ENCODE peak calls at places on chromosomes 7 and 10, in six cellular contexts. One of them, this sample, is unnamed.
A peak's percentile ranks its signal among the peaks of the same experiment; 100 is the strongest.

GRCh38 chr7:12570529-12571461 is at the start of gene SCIN:
- DNase-seq in fibroblast of the conjunctiva: no peak
- DNase-seq in GM03348: peak; percentile 58
- DNase-seq in psoas muscle: peak; percentile 54
- DNase-seq in RWPE1: peak; percentile 20
- DNase-seq in naive thymus-derived CD8-positive, alpha-beta T cell: no peak
- DNase-seq in this sample: peak; percentile 26

GRCh38 chr7:68438016-68438415 is 1160.3 kb upstream of the AUTS2 start:
- DNase-seq in fibroblast of the conjunctiva: no peak
- DNase-seq in GM03348: no peak
- DNase-seq in psoas muscle: no peak
- DNase-seq in RWPE1: no peak
- DNase-seq in naive thymus-derived CD8-positive, alpha-beta T cell: no peak
- DNase-seq in this sample: no peak

GRCh38 chr10:43267811-43268210 is 946 bp upstream of the RASGEF1A start:
- DNase-seq in fibroblast of the conjunctiva: no peak
- DNase-seq in GM03348: no peak
- DNase-seq in psoas muscle: no peak
- DNase-seq in RWPE1: no peak
- DNase-seq in naive thymus-derived CD8-positive, alpha-beta T cell: no peak
- DNase-seq in this sample: no peak

GRCh38 chr10:96072673-96073072 is 29.3 kb downstream of the CCNJ start:
- DNase-seq in fibroblast of the conjunctiva: no peak
- DNase-seq in GM03348: no peak
- DNase-seq in psoas muscle: no peak
- DNase-seq in RWPE1: no peak
- DNase-seq in naive thymus-derived CD8-positive, alpha-beta T cell: no peak
- DNase-seq in this sample: no peak

GRCh38 chr10:1360011-1360580 is 303.9 kb downstream of the WDR37 start:
- DNase-seq in fibroblast of the conjunctiva: no peak
- DNase-seq in GM03348: no peak
- DNase-seq in psoas muscle: no peak
- DNase-seq in RWPE1: no peak
- DNase-seq in naive thymus-derived CD8-positive, alpha-beta T cell: no peak
- DNase-seq in this sample: no peak

GRCh38 chr7:21959387-21959776 is 13.7 kb upstream of the CDCA7L start:
- DNase-seq in fibroblast of the conjunctiva: no peak
- DNase-seq in GM03348: no peak
- DNase-seq in psoas muscle: no peak
- DNase-seq in RWPE1: no peak
- DNase-seq in naive thymus-derived CD8-positive, alpha-beta T cell: no peak
- DNase-seq in this sample: no peak

GRCh38 chr7:144027070-144027469 is 21.7 kb upstream of the OR2A5 start:
- DNase-seq in fibroblast of the conjunctiva: peak; percentile 10
- DNase-seq in GM03348: peak; percentile 47
- DNase-seq in psoas muscle: no peak
- DNase-seq in RWPE1: peak; percentile 7
- DNase-seq in naive thymus-derived CD8-positive, alpha-beta T cell: no peak
- DNase-seq in this sample: no peak

GRCh38 chr7:12764355-12765000 is 77.0 kb downstream of the ARL4A start:
- DNase-seq in fibroblast of the conjunctiva: no peak
- DNase-seq in GM03348: no peak
- DNase-seq in psoas muscle: no peak
- DNase-seq in RWPE1: no peak
- DNase-seq in naive thymus-derived CD8-positive, alpha-beta T cell: no peak
- DNase-seq in this sample: no peak

GRCh38 chr10:124672181-124672638 is 72.0 kb downstream of the FAM53B start:
- DNase-seq in fibroblast of the conjunctiva: no peak
- DNase-seq in GM03348: no peak
- DNase-seq in psoas muscle: no peak
- DNase-seq in RWPE1: no peak
- DNase-seq in naive thymus-derived CD8-positive, alpha-beta T cell: no peak
- DNase-seq in this sample: no peak

GRCh38 chr7:150463461-150463860 is 13.0 kb downstream of the GIMAP8 start:
- DNase-seq in fibroblast of the conjunctiva: no peak
- DNase-seq in GM03348: no peak
- DNase-seq in psoas muscle: no peak
- DNase-seq in RWPE1: no peak
- DNase-seq in naive thymus-derived CD8-positive, alpha-beta T cell: no peak
- DNase-seq in this sample: no peak

GRCh38 chr10:33139191-33139646 is 181.2 kb upstream of the ITGB1 start:
- DNase-seq in fibroblast of the conjunctiva: no peak
- DNase-seq in GM03348: no peak
- DNase-seq in psoas muscle: no peak
- DNase-seq in RWPE1: no peak
- DNase-seq in naive thymus-derived CD8-positive, alpha-beta T cell: peak; percentile 93
- DNase-seq in this sample: no peak

GRCh38 chr7:141355057-141355456 is 196.2 kb upstream of the AGK start:
- DNase-seq in fibroblast of the conjunctiva: no peak
- DNase-seq in GM03348: no peak
- DNase-seq in psoas muscle: no peak
- DNase-seq in RWPE1: peak; percentile 25
- DNase-seq in naive thymus-derived CD8-positive, alpha-beta T cell: no peak
- DNase-seq in this sample: no peak

GRCh38 chr7:22860784-22861482 is 38.3 kb upstream of the TOMM7 start:
- DNase-seq in fibroblast of the conjunctiva: no peak
- DNase-seq in GM03348: no peak
- DNase-seq in psoas muscle: no peak
- DNase-seq in RWPE1: no peak
- DNase-seq in naive thymus-derived CD8-positive, alpha-beta T cell: no peak
- DNase-seq in this sample: no peak

GRCh38 chr7:139602143-139602722 is 78.7 kb downstream of the CLEC2L start:
- DNase-seq in fibroblast of the conjunctiva: no peak
- DNase-seq in GM03348: peak; percentile 50
- DNase-seq in psoas muscle: no peak
- DNase-seq in RWPE1: peak; percentile 18
- DNase-seq in naive thymus-derived CD8-positive, alpha-beta T cell: no peak
- DNase-seq in this sample: no peak

GRCh38 chr7:7439564-7439963 is 96.1 kb downstream of the COL28A1 start:
- DNase-seq in fibroblast of the conjunctiva: no peak
- DNase-seq in GM03348: no peak
- DNase-seq in psoas muscle: no peak
- DNase-seq in RWPE1: no peak
- DNase-seq in naive thymus-derived CD8-positive, alpha-beta T cell: no peak
- DNase-seq in this sample: no peak

GRCh38 chr7:76428868-76429805 is 4.4 kb downstream of the ZP3 start:
- DNase-seq in fibroblast of the conjunctiva: peak; percentile 35
- DNase-seq in GM03348: no peak
- DNase-seq in psoas muscle: peak; percentile 70
- DNase-seq in RWPE1: no peak
- DNase-seq in naive thymus-derived CD8-positive, alpha-beta T cell: no peak
- DNase-seq in this sample: no peak

GRCh38 chr10:32687546-32687945 is 241.6 kb downstream of the CCDC7 start:
- DNase-seq in fibroblast of the conjunctiva: no peak
- DNase-seq in GM03348: no peak
- DNase-seq in psoas muscle: no peak
- DNase-seq in RWPE1: no peak
- DNase-seq in naive thymus-derived CD8-positive, alpha-beta T cell: no peak
- DNase-seq in this sample: no peak

GRCh38 chr10:77332256-77332655 is 305.4 kb downstream of the KCNMA1 start:
- DNase-seq in fibroblast of the conjunctiva: no peak
- DNase-seq in GM03348: no peak
- DNase-seq in psoas muscle: no peak
- DNase-seq in RWPE1: no peak
- DNase-seq in naive thymus-derived CD8-positive, alpha-beta T cell: no peak
- DNase-seq in this sample: no peak

GRCh38 chr7:33893377-33893776 is 12.0 kb upstream of the BMPER start:
- DNase-seq in fibroblast of the conjunctiva: no peak
- DNase-seq in GM03348: no peak
- DNase-seq in psoas muscle: no peak
- DNase-seq in RWPE1: no peak
- DNase-seq in naive thymus-derived CD8-positive, alpha-beta T cell: no peak
- DNase-seq in this sample: no peak

GRCh38 chr10:99917963-99918825 is 91.6 kb downstream of the DNMBP start:
- DNase-seq in fibroblast of the conjunctiva: peak; percentile 59
- DNase-seq in GM03348: peak; percentile 62
- DNase-seq in psoas muscle: no peak
- DNase-seq in RWPE1: no peak
- DNase-seq in naive thymus-derived CD8-positive, alpha-beta T cell: no peak
- DNase-seq in this sample: no peak

GRCh38 chr10:69647101-69647500 is 17.1 kb downstream of the FAM241B start:
- DNase-seq in fibroblast of the conjunctiva: no peak
- DNase-seq in GM03348: no peak
- DNase-seq in psoas muscle: no peak
- DNase-seq in RWPE1: no peak
- DNase-seq in naive thymus-derived CD8-positive, alpha-beta T cell: no peak
- DNase-seq in this sample: no peak

GRCh38 chr10:113853577-113854018 is 284 bp downstream of the DCLRE1A start:
- DNase-seq in fibroblast of the conjunctiva: no peak
- DNase-seq in GM03348: no peak
- DNase-seq in psoas muscle: no peak
- DNase-seq in RWPE1: no peak
- DNase-seq in naive thymus-derived CD8-positive, alpha-beta T cell: no peak
- DNase-seq in this sample: no peak

GRCh38 chr7:36598056-36598675 is 126.1 kb downstream of the AOAH start:
- DNase-seq in fibroblast of the conjunctiva: no peak
- DNase-seq in GM03348: no peak
- DNase-seq in psoas muscle: no peak
- DNase-seq in RWPE1: no peak
- DNase-seq in naive thymus-derived CD8-positive, alpha-beta T cell: no peak
- DNase-seq in this sample: no peak

GRCh38 chr7:35985126-35985754 is 167.8 kb upstream of the EEPD1 start:
- DNase-seq in fibroblast of the conjunctiva: peak; percentile 71
- DNase-seq in GM03348: peak; percentile 93
- DNase-seq in psoas muscle: peak; percentile 90
- DNase-seq in RWPE1: peak; percentile 65
- DNase-seq in naive thymus-derived CD8-positive, alpha-beta T cell: peak; percentile 73
- DNase-seq in this sample: peak; percentile 51

GRCh38 chr7:2518101-2518500 is 1.5 kb upstream of the LFNG start:
- DNase-seq in fibroblast of the conjunctiva: no peak
- DNase-seq in GM03348: no peak
- DNase-seq in psoas muscle: no peak
- DNase-seq in RWPE1: no peak
- DNase-seq in naive thymus-derived CD8-positive, alpha-beta T cell: no peak
- DNase-seq in this sample: no peak

GRCh38 chr7:91266067-91266930 is 2.1 kb downstream of the FZD1 start:
- DNase-seq in fibroblast of the conjunctiva: no peak
- DNase-seq in GM03348: no peak
- DNase-seq in psoas muscle: peak; percentile 59
- DNase-seq in RWPE1: no peak
- DNase-seq in naive thymus-derived CD8-positive, alpha-beta T cell: no peak
- DNase-seq in this sample: no peak

GRCh38 chr7:73442222-73442902 is 8.8 kb downstream of the FZD9 start:
- DNase-seq in fibroblast of the conjunctiva: no peak
- DNase-seq in GM03348: no peak
- DNase-seq in psoas muscle: no peak
- DNase-seq in RWPE1: no peak
- DNase-seq in naive thymus-derived CD8-positive, alpha-beta T cell: no peak
- DNase-seq in this sample: no peak

GRCh38 chr7:38222481-38223096 is 44.5 kb downstream of the STARD3NL start:
- DNase-seq in fibroblast of the conjunctiva: peak; percentile 41
- DNase-seq in GM03348: peak; percentile 63
- DNase-seq in psoas muscle: no peak
- DNase-seq in RWPE1: peak; percentile 61
- DNase-seq in naive thymus-derived CD8-positive, alpha-beta T cell: peak; percentile 45
- DNase-seq in this sample: no peak